ENCODE peak calls at places on chromosomes 2 and 18, in eight cellular contexts. V, F, H, T, Z, L, Q and K are unnamed samples.

GRCh38 chr2:231781798-231782726 is 980 bp upstream of the PDE6D start:
- DNase-seq in V (no peak), F (peak; percentile 51), H (peak; percentile 42), T (no peak), Z (no peak), L (no peak), Q (no peak), K (peak; percentile 16)

GRCh38 chr2:214481204-214481603 is 70.3 kb downstream of the VWC2L start:
- DNase-seq in V (no peak), F (peak; percentile 86), H (no peak), T (no peak), Z (no peak), L (peak; percentile 22), Q (no peak), K (no peak)

GRCh38 chr18:67400502-67401117 is 115.9 kb downstream of the DSEL start:
- DNase-seq in V (no peak), F (peak; percentile 19), H (no peak), T (no peak), Z (no peak), L (no peak), Q (no peak), K (no peak)

GRCh38 chr2:57920342-57920939 is 126.2 kb upstream of the VRK2 start:
- DNase-seq in V (no peak), F (no peak), H (no peak), T (no peak), Z (no peak), L (no peak), Q (no peak), K (no peak)

GRCh38 chr2:160555420-160555819 is 61.8 kb upstream of the RBMS1 start:
- DNase-seq in V (no peak), F (no peak), H (no peak), T (no peak), Z (no peak), L (no peak), Q (no peak), K (no peak)

GRCh38 chr2:239323473-239323872 is 77.3 kb downstream of the HDAC4 start:
- DNase-seq in V (no peak), F (no peak), H (no peak), T (no peak), Z (no peak), L (no peak), Q (no peak), K (peak; percentile 10)

GRCh38 chr2:236790991-236791390 is 221.4 kb downstream of the ACKR3 start:
- DNase-seq in V (no peak), F (no peak), H (no peak), T (no peak), Z (no peak), L (no peak), Q (no peak), K (no peak)

GRCh38 chr2:196511258-196511971 is 128.1 kb upstream of the CCDC150 start:
- DNase-seq in V (no peak), F (no peak), H (no peak), T (no peak), Z (no peak), L (no peak), Q (no peak), K (no peak)

GRCh38 chr2:26904839-26905238 is 56.9 kb downstream of the DPYSL5 start:
- DNase-seq in V (no peak), F (no peak), H (no peak), T (no peak), Z (no peak), L (no peak), Q (no peak), K (no peak)

GRCh38 chr2:24515335-24515734 is 24.3 kb downstream of the NCOA1 start:
- DNase-seq in V (no peak), F (peak; percentile 39), H (peak; percentile 7), T (no peak), Z (no peak), L (no peak), Q (no peak), K (no peak)

GRCh38 chr2:20104900-20105545 is 53.6 kb upstream of the LAPTM4A start:
- DNase-seq in V (no peak), F (no peak), H (no peak), T (no peak), Z (no peak), L (no peak), Q (no peak), K (no peak)

GRCh38 chr2:3149441-3150217 is 228.0 kb downstream of the EIPR1 start:
- DNase-seq in V (no peak), F (no peak), H (no peak), T (no peak), Z (no peak), L (no peak), Q (no peak), K (no peak)

GRCh38 chr2:222805591-222806304 is 55.1 kb upstream of the ACSL3 start:
- DNase-seq in V (no peak), F (no peak), H (peak; percentile 62), T (no peak), Z (no peak), L (no peak), Q (no peak), K (no peak)